ENCODE peak calls at places on chromosomes 13 and 19, in four cellular contexts. U is fibroblast of pulmonary artery, Q is heart right ventricle, E is amniotic stem cell. R is an unnamed sample.
A peak's percentile ranks its signal among the peaks of the same experiment; 100 is the strongest.

GRCh38 chr13:20825476-20825875 is 51.7 kb upstream of the EEF1AKMT1 start:
- DNase-seq in E (no peak), U (peak; percentile 24), Q (no peak), R (no peak)

GRCh38 chr19:40521276-40521675 is 54.5 kb downstream of the SPTBN4 start:
- DNase-seq in Q (no peak), U (peak; percentile 51), E (no peak), R (no peak)

GRCh38 chr13:36244990-36245389 is 30.6 kb upstream of the SOHLH2 start:
- DNase-seq in Q (no peak), E (no peak), U (no peak), R (no peak)

GRCh38 chr19:55657004-55657747 is 2.3 kb downstream of the U2AF2 start:
- DNase-seq in E (no peak), U (no peak), Q (no peak), R (no peak)

GRCh38 chr19:4086336-4086953 is 19.7 kb upstream of the ZBTB7A start:
- DNase-seq in E (no peak), U (no peak), Q (no peak), R (no peak)

GRCh38 chr19:36106991-36107390 is 4.0 kb upstream of the OVOL3 start:
- DNase-seq in Q (no peak), U (no peak), E (no peak), R (no peak)

GRCh38 chr19:401836-402535 is 7.0 kb downstream of the C2CD4C start:
- DNase-seq in Q (peak; percentile 6), U (no peak), E (no peak), R (no peak)

GRCh38 chr19:42420055-42420544 is 7.1 kb downstream of the LIPE start:
- DNase-seq in Q (peak; percentile 64), E (no peak), U (peak; percentile 52), R (no peak)

GRCh38 chr13:24747248-24748151 is 16.5 kb upstream of the RNF17 start:
- DNase-seq in U (no peak), Q (no peak), E (no peak), R (no peak)

GRCh38 chr13:62837895-62838294 is 1422.2 kb upstream of the PCDH20 start:
- DNase-seq in Q (no peak), E (peak; percentile 36), U (peak; percentile 39), R (peak; percentile 37)

GRCh38 chr13:51332566-51333361 is 6.7 kb upstream of the SERPINE3 start:
- DNase-seq in E (no peak), Q (no peak), U (no peak), R (no peak)

GRCh38 chr19:7883796-7884570 is 4.3 kb upstream of the LRRC8E start:
- DNase-seq in E (no peak), Q (no peak), U (no peak), R (no peak)

GRCh38 chr13:40240293-40240692 is 426.1 kb downstream of the FOXO1 start:
- DNase-seq in E (no peak), U (no peak), Q (no peak), R (no peak)

GRCh38 chr13:35909837-35910236 is 221.3 kb downstream of the DCLK1 start:
- DNase-seq in U (no peak), Q (no peak), E (no peak), R (no peak)

GRCh38 chr13:100859861-100860260 is 185.3 kb upstream of the TMTC4 start:
- DNase-seq in U (no peak), E (no peak), Q (no peak), R (no peak)

R was measured in HS-5.